ENCODE peak calls at places on chromosomes 11 and 22, in eight cellular contexts. One of them, this sample, is unnamed.

GRCh38 chr11:132941761-132942160 is 590.5 kb downstream of the OPCML start:
- DNase-seq in NB4: no peak
- DNase-seq in neural progenitor cell: no peak
- DNase-seq in fibroblast of villous mesenchyme: no peak
- DNase-seq in H9: no peak
- DNase-seq in HL-60: no peak
- DNase-seq in lower leg skin: no peak
- DNase-seq in SK-N-SH: no peak
- DNase-seq in this sample: no peak

GRCh38 chr11:6116638-6117037 is 9.2 kb downstream of the OR56B4 start:
- DNase-seq in HL-60: no peak
- DNase-seq in H9: no peak
- DNase-seq in neural progenitor cell: no peak
- DNase-seq in NB4: no peak
- DNase-seq in fibroblast of villous mesenchyme: no peak
- DNase-seq in lower leg skin: no peak
- DNase-seq in SK-N-SH: no peak
- DNase-seq in this sample: no peak

GRCh38 chr22:16819249-16819648 is 6.0 kb downstream of the XKR3 start:
- DNase-seq in NB4: no peak
- DNase-seq in HL-60: no peak
- DNase-seq in fibroblast of villous mesenchyme: no peak
- DNase-seq in SK-N-SH: no peak
- DNase-seq in neural progenitor cell: no peak
- DNase-seq in lower leg skin: no peak
- DNase-seq in H9: no peak
- DNase-seq in this sample: no peak

GRCh38 chr22:48357961-48358360 is 1469.7 kb downstream of the BRD1 start:
- DNase-seq in lower leg skin: no peak
- DNase-seq in fibroblast of villous mesenchyme: no peak
- DNase-seq in H9: no peak
- DNase-seq in NB4: no peak
- DNase-seq in SK-N-SH: no peak
- DNase-seq in HL-60: no peak
- DNase-seq in neural progenitor cell: no peak
- DNase-seq in this sample: no peak

GRCh38 chr22:24772493-24773220 is 1.9 kb downstream of the PIWIL3 start:
- DNase-seq in fibroblast of villous mesenchyme: peak; percentile 58
- DNase-seq in HL-60: no peak
- DNase-seq in NB4: no peak
- DNase-seq in H9: peak; percentile 79
- DNase-seq in lower leg skin: peak; percentile 53
- DNase-seq in SK-N-SH: peak; percentile 70
- DNase-seq in neural progenitor cell: peak; percentile 83
- DNase-seq in this sample: peak; percentile 14

GRCh38 chr11:17986007-17986710 is 26.7 kb downstream of the SERGEF start:
- DNase-seq in lower leg skin: no peak
- DNase-seq in SK-N-SH: no peak
- DNase-seq in neural progenitor cell: no peak
- DNase-seq in fibroblast of villous mesenchyme: peak; percentile 69
- DNase-seq in NB4: no peak
- DNase-seq in H9: no peak
- DNase-seq in HL-60: no peak
- DNase-seq in this sample: no peak

GRCh38 chr22:38203855-38204497 is 2.2 kb downstream of the MAFF start:
- DNase-seq in HL-60: no peak
- DNase-seq in lower leg skin: no peak
- DNase-seq in neural progenitor cell: no peak
- DNase-seq in SK-N-SH: no peak
- DNase-seq in H9: no peak
- DNase-seq in fibroblast of villous mesenchyme: peak; percentile 36
- DNase-seq in NB4: peak; percentile 39
- DNase-seq in this sample: no peak

GRCh38 chr11:69259072-69259471 is 34.9 kb upstream of the MYEOV start:
- DNase-seq in neural progenitor cell: no peak
- DNase-seq in lower leg skin: no peak
- DNase-seq in fibroblast of villous mesenchyme: no peak
- DNase-seq in HL-60: no peak
- DNase-seq in SK-N-SH: no peak
- DNase-seq in NB4: no peak
- DNase-seq in H9: no peak
- DNase-seq in this sample: no peak

GRCh38 chr11:133992121-133992520 is 35.4 kb upstream of the IGSF9B start:
- DNase-seq in HL-60: no peak
- DNase-seq in H9: no peak
- DNase-seq in SK-N-SH: no peak
- DNase-seq in neural progenitor cell: no peak
- DNase-seq in fibroblast of villous mesenchyme: no peak
- DNase-seq in NB4: no peak
- DNase-seq in lower leg skin: no peak
- DNase-seq in this sample: no peak

GRCh38 chr11:83681944-83682644 is 395.9 kb upstream of the CCDC90B start:
- DNase-seq in lower leg skin: no peak
- DNase-seq in H9: no peak
- DNase-seq in NB4: no peak
- DNase-seq in HL-60: no peak
- DNase-seq in SK-N-SH: no peak
- DNase-seq in neural progenitor cell: no peak
- DNase-seq in fibroblast of villous mesenchyme: no peak
- DNase-seq in this sample: no peak

GRCh38 chr11:88402784-88403183 is 65.2 kb upstream of the CTSC start:
- DNase-seq in SK-N-SH: no peak
- DNase-seq in lower leg skin: no peak
- DNase-seq in HL-60: no peak
- DNase-seq in H9: no peak
- DNase-seq in neural progenitor cell: no peak
- DNase-seq in NB4: no peak
- DNase-seq in fibroblast of villous mesenchyme: peak; percentile 33
- DNase-seq in this sample: no peak

GRCh38 chr11:119179983-119180382 is 5.3 kb upstream of the NHERF4 start:
- DNase-seq in H9: no peak
- DNase-seq in SK-N-SH: no peak
- DNase-seq in fibroblast of villous mesenchyme: no peak
- DNase-seq in NB4: no peak
- DNase-seq in HL-60: no peak
- DNase-seq in lower leg skin: no peak
- DNase-seq in neural progenitor cell: no peak
- DNase-seq in this sample: no peak

GRCh38 chr11:30282289-30282631 is 40.6 kb upstream of the ARL14EP start:
- DNase-seq in H9: no peak
- DNase-seq in lower leg skin: no peak
- DNase-seq in HL-60: no peak
- DNase-seq in neural progenitor cell: no peak
- DNase-seq in SK-N-SH: no peak
- DNase-seq in NB4: no peak
- DNase-seq in fibroblast of villous mesenchyme: no peak
- DNase-seq in this sample: no peak

GRCh38 chr22:43948836-43949235 is 6.4 kb upstream of the SAMM50 start:
- DNase-seq in neural progenitor cell: no peak
- DNase-seq in HL-60: no peak
- DNase-seq in fibroblast of villous mesenchyme: no peak
- DNase-seq in lower leg skin: no peak
- DNase-seq in H9: no peak
- DNase-seq in SK-N-SH: no peak
- DNase-seq in NB4: no peak
- DNase-seq in this sample: no peak

GRCh38 chr22:43945632-43946390 is 9.4 kb upstream of the SAMM50 start:
- DNase-seq in neural progenitor cell: peak; percentile 78
- DNase-seq in fibroblast of villous mesenchyme: peak; percentile 63
- DNase-seq in NB4: peak; percentile 90
- DNase-seq in HL-60: peak; percentile 83
- DNase-seq in SK-N-SH: peak; percentile 79
- DNase-seq in H9: peak; percentile 71
- DNase-seq in lower leg skin: no peak
- DNase-seq in this sample: peak; percentile 54

GRCh38 chr22:43944670-43945430 is 10.4 kb upstream of the SAMM50 start:
- DNase-seq in HL-60: no peak
- DNase-seq in NB4: peak; percentile 91
- DNase-seq in fibroblast of villous mesenchyme: no peak
- DNase-seq in lower leg skin: no peak
- DNase-seq in SK-N-SH: no peak
- DNase-seq in H9: no peak
- DNase-seq in neural progenitor cell: no peak
- DNase-seq in this sample: no peak

GRCh38 chr22:43941449-43941848 is 13.8 kb upstream of the SAMM50 start:
- DNase-seq in HL-60: no peak
- DNase-seq in lower leg skin: no peak
- DNase-seq in fibroblast of villous mesenchyme: no peak
- DNase-seq in SK-N-SH: no peak
- DNase-seq in H9: no peak
- DNase-seq in NB4: no peak
- DNase-seq in neural progenitor cell: no peak
- DNase-seq in this sample: no peak

DNA sequence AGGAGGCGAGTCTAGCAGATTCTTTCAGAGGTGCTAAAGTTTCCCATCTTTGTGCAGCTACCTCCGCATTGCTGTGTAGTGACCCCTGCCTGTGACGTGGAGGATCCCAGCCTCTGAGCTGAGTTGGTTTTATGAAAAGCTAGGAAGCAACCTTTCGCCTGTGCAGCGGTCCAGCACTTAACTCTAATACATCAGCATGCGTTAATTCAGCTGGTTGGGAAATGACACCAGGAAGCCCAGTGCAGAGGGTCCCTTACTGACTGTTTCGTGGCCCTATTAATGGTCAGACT is 8.9 kb upstream of the SAMM50 start:
- DNase-seq in HL-60: peak; percentile 10
- DNase-seq in neural progenitor cell: peak; percentile 32
- DNase-seq in fibroblast of villous mesenchyme: no peak
- DNase-seq in SK-N-SH: peak; percentile 51
- DNase-seq in H9: no peak
- DNase-seq in lower leg skin: no peak
- DNase-seq in NB4: peak; percentile 46
- DNase-seq in this sample: no peak
- TF ChIP-seq CTCF in HL-60: peak; percentile 12
- TF ChIP-seq CTCF in neural progenitor cell: no peak
- TF ChIP-seq CTCF in fibroblast of villous mesenchyme: no peak
- TF ChIP-seq CTCF in SK-N-SH: no peak
- TF ChIP-seq CTCF in H9: no peak
- TF ChIP-seq CTCF in lower leg skin: no peak
- TF ChIP-seq CTCF in NB4: peak; percentile 31
- TF ChIP-seq CTCF in this sample: no peak

DNA sequence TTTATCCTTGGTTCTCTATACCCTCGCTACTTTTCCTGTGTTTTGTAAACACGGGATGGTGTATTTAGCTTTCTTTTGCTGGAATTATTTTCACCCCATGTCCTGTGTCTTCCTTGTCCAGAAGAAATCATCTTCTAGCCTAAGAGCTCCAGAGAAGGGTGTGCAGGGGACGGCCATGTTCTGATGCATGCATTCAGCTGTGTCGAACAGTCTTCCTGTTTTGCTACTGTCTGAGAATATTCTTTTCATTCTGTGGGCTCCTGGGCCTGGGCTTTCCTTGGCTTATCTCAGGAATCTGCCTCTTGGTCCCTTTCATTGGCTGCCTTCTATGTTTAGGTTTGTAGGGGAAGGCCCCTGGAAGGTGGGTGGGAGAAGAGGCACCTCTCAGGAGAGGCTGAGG is 10.6 kb upstream of the PLET1 start:
- DNase-seq in lower leg skin: no peak
- DNase-seq in SK-N-SH: no peak
- DNase-seq in fibroblast of villous mesenchyme: no peak
- DNase-seq in neural progenitor cell: no peak
- DNase-seq in H9: no peak
- DNase-seq in NB4: no peak
- DNase-seq in HL-60: no peak
- DNase-seq in this sample: no peak
- TF ChIP-seq CTCF in lower leg skin: no peak
- TF ChIP-seq CTCF in SK-N-SH: no peak
- TF ChIP-seq CTCF in fibroblast of villous mesenchyme: no peak
- TF ChIP-seq CTCF in neural progenitor cell: no peak
- TF ChIP-seq CTCF in H9: no peak
- TF ChIP-seq CTCF in NB4: no peak
- TF ChIP-seq CTCF in HL-60: no peak
- TF ChIP-seq CTCF in this sample: no peak

GRCh38 chr11:71436861-71437260 is 11.3 kb downstream of the DHCR7 start:
- DNase-seq in H9: no peak
- DNase-seq in SK-N-SH: no peak
- DNase-seq in fibroblast of villous mesenchyme: no peak
- DNase-seq in NB4: no peak
- DNase-seq in HL-60: no peak
- DNase-seq in lower leg skin: no peak
- DNase-seq in neural progenitor cell: no peak
- DNase-seq in this sample: no peak

GRCh38 chr11:71433648-71434450 is 14.3 kb downstream of the DHCR7 start:
- DNase-seq in lower leg skin: no peak
- DNase-seq in SK-N-SH: no peak
- DNase-seq in neural progenitor cell: no peak
- DNase-seq in NB4: peak; percentile 77
- DNase-seq in fibroblast of villous mesenchyme: peak; percentile 72
- DNase-seq in HL-60: no peak
- DNase-seq in H9: no peak
- DNase-seq in this sample: no peak

GRCh38 chr11:71437399-71437798 is 10.8 kb downstream of the DHCR7 start:
- DNase-seq in lower leg skin: no peak
- DNase-seq in neural progenitor cell: no peak
- DNase-seq in SK-N-SH: no peak
- DNase-seq in NB4: no peak
- DNase-seq in fibroblast of villous mesenchyme: no peak
- DNase-seq in H9: no peak
- DNase-seq in HL-60: no peak
- DNase-seq in this sample: no peak

GRCh38 chr11:71434576-71435130 is 13.5 kb downstream of the DHCR7 start:
- DNase-seq in lower leg skin: no peak
- DNase-seq in fibroblast of villous mesenchyme: no peak
- DNase-seq in SK-N-SH: no peak
- DNase-seq in neural progenitor cell: no peak
- DNase-seq in NB4: no peak
- DNase-seq in HL-60: no peak
- DNase-seq in H9: no peak
- DNase-seq in this sample: no peak

DNA sequence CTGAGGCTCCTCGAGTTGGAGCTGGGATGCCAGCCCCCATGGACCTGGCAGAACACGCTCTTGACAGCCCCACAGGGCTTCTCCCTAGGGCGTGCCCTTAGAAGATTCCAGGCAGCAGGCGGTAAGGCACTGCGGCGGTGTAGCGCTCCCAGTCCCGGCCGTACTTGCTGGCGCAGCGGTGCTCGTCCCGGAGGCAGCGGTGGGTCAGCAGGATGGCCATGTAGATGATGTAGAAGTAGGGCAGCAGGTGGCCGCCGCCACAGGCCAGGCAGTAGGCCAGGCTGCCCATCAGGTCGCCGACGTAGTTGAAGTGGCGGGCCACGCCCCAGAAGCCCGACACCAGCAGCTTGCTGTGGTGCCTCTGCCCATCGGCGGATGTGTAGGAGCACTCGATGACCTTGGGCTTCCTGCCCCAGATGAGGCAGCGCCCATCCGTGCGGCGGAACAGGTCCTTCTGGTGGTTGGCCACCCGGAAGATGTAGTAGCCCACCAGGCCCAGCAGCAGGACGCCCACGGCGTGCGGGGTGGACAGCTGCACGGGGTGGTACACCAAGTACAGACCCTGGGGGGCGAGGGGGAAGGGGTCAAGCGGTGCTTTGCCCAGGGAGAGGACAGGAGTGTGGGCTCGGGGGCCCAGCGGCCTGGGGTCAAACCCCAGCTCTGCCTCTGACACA is 12.8 kb downstream of the DHCR7 start:
- DNase-seq in fibroblast of villous mesenchyme: no peak
- DNase-seq in NB4: no peak
- DNase-seq in HL-60: no peak
- DNase-seq in SK-N-SH: no peak
- DNase-seq in H9: no peak
- DNase-seq in lower leg skin: no peak
- DNase-seq in neural progenitor cell: no peak
- DNase-seq in this sample: no peak
- TF ChIP-seq CTCF in fibroblast of villous mesenchyme: no peak
- TF ChIP-seq CTCF in NB4: no peak
- TF ChIP-seq CTCF in HL-60: no peak
- TF ChIP-seq CTCF in SK-N-SH: no peak
- TF ChIP-seq CTCF in H9: no peak
- TF ChIP-seq CTCF in lower leg skin: no peak
- TF ChIP-seq CTCF in neural progenitor cell: no peak
- TF ChIP-seq CTCF in this sample: no peak

GRCh38 chr11:57303280-57303989 is 21.3 kb downstream of the TNKS1BP1 start:
- DNase-seq in H9: no peak
- DNase-seq in NB4: no peak
- DNase-seq in lower leg skin: peak; percentile 79
- DNase-seq in neural progenitor cell: no peak
- DNase-seq in fibroblast of villous mesenchyme: no peak
- DNase-seq in HL-60: no peak
- DNase-seq in SK-N-SH: peak; percentile 36
- DNase-seq in this sample: no peak
- TF ChIP-seq CTCF in H9: peak; percentile 34
- TF ChIP-seq CTCF in NB4: no peak
- TF ChIP-seq CTCF in lower leg skin: no peak
- TF ChIP-seq CTCF in neural progenitor cell: no peak
- TF ChIP-seq CTCF in fibroblast of villous mesenchyme: no peak
- TF ChIP-seq CTCF in HL-60: no peak
- TF ChIP-seq CTCF in SK-N-SH: no peak
- TF ChIP-seq CTCF in this sample: no peak